ENCODE peak calls at places on chromosomes 13 and 19, in four cellular contexts. One of them, this sample, is unnamed.

GRCh38 chr13:42581427-42581826 is 7.5 kb downstream of the TNFSF11 start:
- DNase-seq in DMS 273 treated with DMSO at 0.1 percent for 48 hours: no peak
- DNase-seq in NCI-H2029: no peak
- DNase-seq in lower lobe of right lung: no peak
- DNase-seq in this sample: no peak

GRCh38 chr19:13212759-13213330 is 62.6 kb downstream of the IER2 start:
- DNase-seq in DMS 273 treated with DMSO at 0.1 percent for 48 hours: no peak
- DNase-seq in NCI-H2029: peak
- DNase-seq in lower lobe of right lung: peak
- DNase-seq in this sample: no peak

GRCh38 chr13:97116754-97117153 is 105.4 kb upstream of the MBNL2 start:
- DNase-seq in DMS 273 treated with DMSO at 0.1 percent for 48 hours: no peak
- DNase-seq in NCI-H2029: peak
- DNase-seq in lower lobe of right lung: no peak
- DNase-seq in this sample: no peak

GRCh38 chr13:99075268-99076191 is 97.7 kb upstream of the DOCK9 start:
- DNase-seq in DMS 273 treated with DMSO at 0.1 percent for 48 hours: no peak
- DNase-seq in NCI-H2029: no peak
- DNase-seq in lower lobe of right lung: no peak
- DNase-seq in this sample: no peak

GRCh38 chr19:16447015-16447384 is 24.8 kb downstream of the EPS15L1 start:
- DNase-seq in DMS 273 treated with DMSO at 0.1 percent for 48 hours: no peak
- DNase-seq in NCI-H2029: no peak
- DNase-seq in lower lobe of right lung: peak
- DNase-seq in this sample: no peak

GRCh38 chr19:46413262-46414031 is at the start of gene CCDC8:
- DNase-seq in DMS 273 treated with DMSO at 0.1 percent for 48 hours: no peak
- DNase-seq in NCI-H2029: no peak
- DNase-seq in lower lobe of right lung: peak
- DNase-seq in this sample: peak

GRCh38 chr13:112341976-112342735 is 34.0 kb upstream of the SPACA7 start:
- DNase-seq in DMS 273 treated with DMSO at 0.1 percent for 48 hours: no peak
- DNase-seq in NCI-H2029: no peak
- DNase-seq in lower lobe of right lung: no peak
- DNase-seq in this sample: no peak

GRCh38 chr13:105343134-105343806 is 1192.2 kb downstream of the EFNB2 start:
- DNase-seq in DMS 273 treated with DMSO at 0.1 percent for 48 hours: no peak
- DNase-seq in NCI-H2029: no peak
- DNase-seq in lower lobe of right lung: no peak
- DNase-seq in this sample: no peak

GRCh38 chr13:62483774-62484173 is 1068.1 kb upstream of the PCDH20 start:
- DNase-seq in DMS 273 treated with DMSO at 0.1 percent for 48 hours: no peak
- DNase-seq in NCI-H2029: no peak
- DNase-seq in lower lobe of right lung: no peak
- DNase-seq in this sample: no peak

GRCh38 chr13:34748078-34748477 is 194.0 kb upstream of the NBEA start:
- DNase-seq in DMS 273 treated with DMSO at 0.1 percent for 48 hours: no peak
- DNase-seq in NCI-H2029: peak
- DNase-seq in lower lobe of right lung: peak
- DNase-seq in this sample: no peak

GRCh38 chr19:4521888-4522242 is 3.6 kb upstream of the PLIN4 start:
- DNase-seq in DMS 273 treated with DMSO at 0.1 percent for 48 hours: no peak
- DNase-seq in NCI-H2029: no peak
- DNase-seq in lower lobe of right lung: no peak
- DNase-seq in this sample: no peak

GRCh38 chr13:106858910-106859309 is 291.0 kb upstream of the ARGLU1 start:
- DNase-seq in DMS 273 treated with DMSO at 0.1 percent for 48 hours: no peak
- DNase-seq in NCI-H2029: no peak
- DNase-seq in lower lobe of right lung: no peak
- DNase-seq in this sample: no peak

GRCh38 chr13:109412232-109412935 is 374.0 kb downstream of the IRS2 start:
- DNase-seq in DMS 273 treated with DMSO at 0.1 percent for 48 hours: no peak
- DNase-seq in NCI-H2029: peak
- DNase-seq in lower lobe of right lung: peak
- DNase-seq in this sample: no peak

GRCh38 chr19:36213793-36214387 is 575 bp downstream of the ZNF565 start:
- DNase-seq in DMS 273 treated with DMSO at 0.1 percent for 48 hours: no peak
- DNase-seq in NCI-H2029: no peak
- DNase-seq in lower lobe of right lung: peak
- DNase-seq in this sample: no peak

GRCh38 chr19:10764340-10764894 is 46.5 kb downstream of the DNM2 start:
- DNase-seq in DMS 273 treated with DMSO at 0.1 percent for 48 hours: no peak
- DNase-seq in NCI-H2029: no peak
- DNase-seq in lower lobe of right lung: no peak
- DNase-seq in this sample: no peak

GRCh38 chr13:49791753-49792549 is 531 bp downstream of the KPNA3 start:
- DNase-seq in DMS 273 treated with DMSO at 0.1 percent for 48 hours: no peak
- DNase-seq in NCI-H2029: no peak
- DNase-seq in lower lobe of right lung: peak
- DNase-seq in this sample: peak

GRCh38 chr13:25114220-25114619 is 18.3 kb downstream of the PABPC3 start:
- DNase-seq in DMS 273 treated with DMSO at 0.1 percent for 48 hours: peak
- DNase-seq in NCI-H2029: peak
- DNase-seq in lower lobe of right lung: no peak
- DNase-seq in this sample: peak

GRCh38 chr13:40589285-40590109 is 76.9 kb downstream of the FOXO1 start:
- DNase-seq in DMS 273 treated with DMSO at 0.1 percent for 48 hours: peak
- DNase-seq in NCI-H2029: no peak
- DNase-seq in lower lobe of right lung: no peak
- DNase-seq in this sample: no peak

GRCh38 chr13:88908896-88909535 is 1237.8 kb downstream of the SLITRK5 start:
- DNase-seq in DMS 273 treated with DMSO at 0.1 percent for 48 hours: no peak
- DNase-seq in NCI-H2029: no peak
- DNase-seq in lower lobe of right lung: no peak
- DNase-seq in this sample: no peak

This sample was measured in NCI-H2171.